ENCODE peak calls at places on chromosomes 5 and 9, in ten cellular contexts. J, G, B, Z, D, Y, I, E, Q and P are unnamed samples.

GRCh38 chr5:78887384-78888118 is 97.6 kb downstream of the ARSB start:
- DNase-seq in J (no peak), G (peak), B (no peak), Z (no peak), D (no peak), Y (no peak), I (no peak), E (no peak), Q (no peak), P (peak)

GRCh38 chr5:97075649-97076048 is 66.8 kb downstream of the LIX1 start:
- DNase-seq in J (no peak), G (no peak), B (no peak), Z (no peak), D (no peak), Y (no peak), I (no peak), E (no peak), Q (no peak), P (no peak)

GRCh38 chr9:109441296-109441695 is 56.8 kb downstream of the PTPN3 start:
- DNase-seq in J (no peak), G (no peak), B (no peak), Z (no peak), D (no peak), Y (peak), I (no peak), E (no peak), Q (no peak), P (no peak)

GRCh38 chr5:164184158-164184557 is 678.7 kb downstream of the MAT2B start:
- DNase-seq in J (no peak), G (no peak), B (no peak), Z (no peak), D (no peak), Y (no peak), I (no peak), E (no peak), Q (no peak), P (no peak)

GRCh38 chr5:167720676-167721260 is 570.7 kb upstream of the WWC1 start:
- DNase-seq in J (no peak), G (no peak), B (no peak), Z (no peak), D (no peak), Y (no peak), I (peak), E (no peak), Q (no peak), P (no peak)

GRCh38 chr9:95852059-95853032 is 23.1 kb upstream of the ERCC6L2 start:
- DNase-seq in J (no peak), G (peak), B (no peak), Z (peak), D (no peak), Y (no peak), I (peak), E (no peak), Q (no peak), P (peak)

GRCh38 chr5:40656766-40657165 is 22.9 kb upstream of the PTGER4 start:
- DNase-seq in J (no peak), G (no peak), B (no peak), Z (no peak), D (no peak), Y (no peak), I (peak), E (no peak), Q (no peak), P (no peak)

GRCh38 chr5:141772281-141772680 is 90.3 kb upstream of the ARAP3 start:
- DNase-seq in J (no peak), G (no peak), B (no peak), Z (no peak), D (no peak), Y (no peak), I (peak), E (no peak), Q (no peak), P (no peak)

GRCh38 chr5:149697001-149697400 is 33.1 kb upstream of the PPARGC1B start:
- DNase-seq in J (no peak), G (no peak), B (no peak), Z (peak), D (no peak), Y (no peak), I (peak), E (peak), Q (no peak), P (no peak)

GRCh38 chr5:102856374-102856748 is 101.3 kb downstream of the PAM start:
- DNase-seq in J (no peak), G (no peak), B (no peak), Z (peak), D (no peak), Y (no peak), I (peak), E (peak), Q (no peak), P (no peak)

GRCh38 chr5:142053434-142054253 is 40.8 kb upstream of the GNPDA1 start:
- DNase-seq in J (no peak), G (no peak), B (no peak), Z (peak), D (no peak), Y (no peak), I (peak), E (peak), Q (no peak), P (no peak)

GRCh38 chr9:126532019-126532462 is 81.7 kb upstream of the LMX1B start:
- DNase-seq in J (peak), G (no peak), B (peak), Z (no peak), D (no peak), Y (peak), I (no peak), E (peak), Q (no peak), P (no peak)

GRCh38 chr9:72149231-72149975 is at the start of gene GDA:
- DNase-seq in J (no peak), G (no peak), B (no peak), Z (peak), D (no peak), Y (peak), I (peak), E (no peak), Q (peak), P (peak)

GRCh38 chr9:128203842-128204551 is 818 bp downstream of the DNM1 start:
- DNase-seq in J (peak), G (no peak), B (no peak), Z (no peak), D (no peak), Y (peak), I (peak), E (peak), Q (no peak), P (no peak)

GRCh38 chr5:111198281-111198948 is 25.8 kb upstream of the CAMK4 start:
- DNase-seq in J (no peak), G (no peak), B (no peak), Z (no peak), D (no peak), Y (no peak), I (no peak), E (no peak), Q (no peak), P (no peak)

GRCh38 chr5:102823441-102823874 is 68.4 kb downstream of the PAM start:
- DNase-seq in J (no peak), G (no peak), B (no peak), Z (no peak), D (no peak), Y (no peak), I (peak), E (peak), Q (no peak), P (no peak)

GRCh38 chr5:68196876-68197275 is 18.7 kb upstream of the PIK3R1 start:
- DNase-seq in J (no peak), G (peak), B (no peak), Z (no peak), D (peak), Y (no peak), I (no peak), E (no peak), Q (no peak), P (peak)

GRCh38 chr5:107294669-107295068 is 376.1 kb downstream of the EFNA5 start:
- DNase-seq in J (no peak), G (no peak), B (no peak), Z (no peak), D (no peak), Y (no peak), I (no peak), E (peak), Q (no peak), P (no peak)

GRCh38 chr5:91141642-91142041 is 241.5 kb downstream of the ARRDC3 start:
- DNase-seq in J (no peak), G (no peak), B (no peak), Z (no peak), D (no peak), Y (no peak), I (no peak), E (no peak), Q (no peak), P (peak)

GRCh38 chr9:120264528-120264927 is 315.4 kb downstream of the CDK5RAP2 start:
- DNase-seq in J (no peak), G (no peak), B (no peak), Z (no peak), D (no peak), Y (no peak), I (no peak), E (no peak), Q (no peak), P (no peak)

GRCh38 chr5:145854651-145855258 is 18.1 kb downstream of the GRXCR2 start:
- DNase-seq in J (no peak), G (no peak), B (no peak), Z (peak), D (no peak), Y (no peak), I (peak), E (peak), Q (no peak), P (no peak)

GRCh38 chr5:15499528-15500325 is at the start of gene FBXL7:
- DNase-seq in J (peak), G (peak), B (peak), Z (no peak), D (peak), Y (peak), I (peak), E (peak), Q (peak), P (peak)

GRCh38 chr5:178249191-178249989 is 16.8 kb upstream of the PHYKPL start:
- DNase-seq in J (peak), G (no peak), B (no peak), Z (peak), D (no peak), Y (no peak), I (peak), E (peak), Q (no peak), P (no peak)

GRCh38 chr9:71733176-71733575 is 35.1 kb downstream of the CEMIP2 start:
- DNase-seq in J (no peak), G (no peak), B (no peak), Z (no peak), D (no peak), Y (no peak), I (peak), E (no peak), Q (no peak), P (no peak)

GRCh38 chr5:37769108-37769507 is 70.7 kb downstream of the GDNF start:
- DNase-seq in J (no peak), G (no peak), B (no peak), Z (no peak), D (no peak), Y (no peak), I (no peak), E (no peak), Q (no peak), P (no peak)

GRCh38 chr5:103938151-103938671 is 375.6 kb upstream of the NUDT12 start:
- DNase-seq in J (no peak), G (no peak), B (no peak), Z (no peak), D (no peak), Y (no peak), I (no peak), E (no peak), Q (no peak), P (no peak)

GRCh38 chr9:28848671-28849070 is 1275.4 kb upstream of the C9orf72 start:
- DNase-seq in J (no peak), G (no peak), B (no peak), Z (no peak), D (no peak), Y (no peak), I (no peak), E (no peak), Q (no peak), P (no peak)

GRCh38 chr5:151780348-151780747 is 8.6 kb downstream of the G3BP1 start:
- DNase-seq in J (no peak), G (no peak), B (no peak), Z (no peak), D (no peak), Y (peak), I (no peak), E (no peak), Q (no peak), P (no peak)

DNA sequence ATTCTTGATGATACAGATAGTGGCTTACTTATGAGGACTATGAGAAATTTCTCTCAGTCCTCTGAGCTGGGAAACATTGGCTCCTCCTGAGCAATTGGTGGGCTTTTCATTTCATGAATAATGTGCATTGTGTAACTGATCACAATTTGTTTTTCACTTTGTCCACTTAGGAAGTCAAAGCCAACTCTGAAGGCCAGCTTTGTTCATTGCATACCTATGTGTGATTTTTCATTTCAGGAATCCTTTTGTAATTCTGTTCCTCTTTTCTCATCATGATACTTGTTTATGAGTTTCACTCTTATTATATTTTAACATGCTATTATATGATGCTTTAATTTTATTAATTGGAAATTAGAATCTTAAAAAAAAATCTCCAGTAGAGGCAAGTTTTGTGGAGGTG is 483.0 kb downstream of the EBF1 start:
- DNase-seq in J (no peak), G (no peak), B (no peak), Z (no peak), D (no peak), Y (no peak), I (no peak), E (no peak), Q (no peak), P (no peak)
- TF ChIP-seq CTCF in J (no peak), G (no peak), B (no peak), Z (no peak), D (no peak), Y (no peak), I (no peak), E (no peak), Q (no peak), P (no peak)

GRCh38 chr5:71778678-71779276 is 59.7 kb downstream of the CARTPT start:
- DNase-seq in J (no peak), G (no peak), B (no peak), Z (peak), D (no peak), Y (no peak), I (peak), E (peak), Q (no peak), P (peak)
- TF ChIP-seq CTCF in J (peak), G (peak), B (peak), Z (peak), D (peak), Y (peak), I (peak), E (peak), Q (no peak), P (peak)

DNA sequence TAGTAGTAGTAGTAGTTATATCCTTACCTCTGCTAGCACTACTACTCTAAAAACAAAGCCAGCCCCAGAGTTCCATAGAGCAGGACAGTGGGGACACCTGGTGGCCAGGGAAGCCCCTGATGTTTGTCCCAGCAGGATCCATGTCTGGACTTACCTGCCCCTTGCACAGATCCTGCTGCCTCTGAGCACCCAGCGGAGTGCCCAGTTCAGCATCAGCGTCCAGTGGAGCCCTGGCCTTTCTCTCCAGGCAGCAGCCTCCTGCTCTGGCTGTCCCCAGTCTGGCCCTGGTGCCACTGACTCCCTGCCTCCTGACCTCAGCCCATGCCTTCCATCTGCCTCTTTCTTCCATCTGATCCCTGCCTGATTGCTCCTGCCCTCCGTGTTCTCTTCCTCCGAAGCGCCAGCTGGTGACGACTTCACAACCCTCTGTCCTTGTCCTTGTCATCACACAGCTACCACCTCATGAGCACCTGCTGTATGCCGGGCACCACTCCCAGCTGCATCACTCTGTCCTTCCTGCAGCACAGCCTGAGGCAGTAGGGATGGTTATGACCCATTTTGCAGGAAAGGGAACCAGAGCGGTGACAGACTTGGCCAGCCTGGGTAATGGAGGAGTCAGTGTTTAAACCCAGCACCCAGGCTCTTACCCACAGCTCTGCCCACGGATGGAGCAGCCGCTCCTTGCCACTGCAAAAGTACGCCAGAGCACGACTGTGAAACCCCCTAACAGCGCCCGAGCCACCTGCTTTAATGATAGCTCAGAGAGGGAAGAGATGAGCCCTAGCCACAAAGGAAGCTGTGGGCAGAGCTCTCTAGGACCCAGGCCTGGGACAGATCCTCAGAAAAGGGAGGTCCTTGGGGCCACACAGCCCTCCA is 11.5 kb downstream of the SARDH start:
- DNase-seq in J (peak), G (peak), B (peak), Z (peak), D (peak), Y (peak), I (peak), E (peak), Q (peak), P (peak)
- TF ChIP-seq CTCF in J (peak), G (peak), B (peak), Z (peak), D (peak), Y (peak), I (peak), E (peak), Q (no peak), P (peak)

DNA sequence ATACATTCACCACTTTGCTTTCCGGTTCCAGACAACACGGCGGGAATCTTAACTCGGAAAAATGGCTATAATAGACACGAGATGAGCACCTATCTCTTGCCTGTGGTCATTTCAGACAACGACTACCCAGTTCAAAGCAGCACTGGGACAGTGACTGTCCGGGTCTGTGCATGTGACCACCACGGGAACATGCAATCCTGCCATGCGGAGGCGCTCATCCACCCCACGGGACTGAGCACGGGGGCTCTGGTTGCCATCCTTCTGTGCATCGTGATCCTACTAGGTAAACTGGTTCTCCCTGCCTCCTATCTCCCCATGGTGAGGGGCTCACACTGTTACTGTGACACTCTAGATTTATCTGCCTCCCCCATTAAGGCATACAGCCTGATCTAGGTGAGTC is 124.2 kb downstream of the CDH6 start:
- DNase-seq in J (no peak), G (no peak), B (no peak), Z (no peak), D (no peak), Y (peak), I (no peak), E (no peak), Q (no peak), P (no peak)
- TF ChIP-seq CTCF in J (no peak), G (no peak), B (no peak), Z (no peak), D (no peak), Y (peak), I (no peak), E (no peak), Q (no peak), P (no peak)

GRCh38 chr5:52777186-52777585 is 10.5 kb upstream of the ITGA1 start:
- DNase-seq in J (no peak), G (no peak), B (no peak), Z (no peak), D (no peak), Y (no peak), I (no peak), E (no peak), Q (no peak), P (no peak)

GRCh38 chr5:52783226-52783959 is 4.3 kb upstream of the ITGA1 start:
- DNase-seq in J (no peak), G (no peak), B (no peak), Z (peak), D (no peak), Y (no peak), I (peak), E (no peak), Q (no peak), P (no peak)

GRCh38 chr5:52779213-52779612 is 8.5 kb upstream of the ITGA1 start:
- DNase-seq in J (no peak), G (no peak), B (no peak), Z (no peak), D (no peak), Y (no peak), I (no peak), E (no peak), Q (no peak), P (no peak)

GRCh38 chr5:52776116-52776515 is 11.6 kb upstream of the ITGA1 start:
- DNase-seq in J (no peak), G (no peak), B (no peak), Z (no peak), D (no peak), Y (no peak), I (no peak), E (no peak), Q (no peak), P (no peak)

GRCh38 chr5:52778784-52779183 is 8.9 kb upstream of the ITGA1 start:
- DNase-seq in J (no peak), G (no peak), B (no peak), Z (peak), D (no peak), Y (no peak), I (no peak), E (no peak), Q (no peak), P (no peak)
- TF ChIP-seq CTCF in J (no peak), G (no peak), B (no peak), Z (no peak), D (no peak), Y (no peak), I (no peak), E (no peak), Q (no peak), P (no peak)

GRCh38 chr5:133319244-133319643 is 267.4 kb downstream of the HSPA4 start:
- DNase-seq in J (no peak), G (no peak), B (no peak), Z (no peak), D (no peak), Y (no peak), I (no peak), E (no peak), Q (no peak), P (no peak)

GRCh38 chr5:133317558-133317957 is 265.7 kb downstream of the HSPA4 start:
- DNase-seq in J (no peak), G (no peak), B (no peak), Z (no peak), D (no peak), Y (no peak), I (no peak), E (no peak), Q (no peak), P (no peak)

GRCh38 chr5:133319905-133320520 is 268.2 kb downstream of the HSPA4 start:
- DNase-seq in J (no peak), G (no peak), B (no peak), Z (peak), D (no peak), Y (no peak), I (no peak), E (no peak), Q (no peak), P (peak)

GRCh38 chr5:133314086-133314485 is 262.3 kb downstream of the HSPA4 start:
- DNase-seq in J (no peak), G (no peak), B (no peak), Z (no peak), D (no peak), Y (no peak), I (no peak), E (no peak), Q (no peak), P (no peak)

GRCh38 chr5:133316346-133317343 is 264.8 kb downstream of the HSPA4 start:
- DNase-seq in J (no peak), G (no peak), B (no peak), Z (peak), D (no peak), Y (peak), I (no peak), E (no peak), Q (no peak), P (peak)
- TF ChIP-seq CTCF in J (no peak), G (peak), B (no peak), Z (no peak), D (no peak), Y (peak), I (no peak), E (no peak), Q (no peak), P (peak)

GRCh38 chr5:157748740-157749461 is 5.4 kb downstream of the LSM11 start:
- DNase-seq in J (no peak), G (no peak), B (no peak), Z (peak), D (no peak), Y (no peak), I (peak), E (peak), Q (no peak), P (no peak)
- TF ChIP-seq CTCF in J (no peak), G (no peak), B (no peak), Z (no peak), D (no peak), Y (no peak), I (no peak), E (peak), Q (no peak), P (no peak)